ENCODE peak calls at places on chromosomes 2 and 18, in seven cellular contexts. J is CD4-positive, alpha-beta memory T cell; G is suprapubic skin; K is tibial artery; Q is kidney; W is spleen; X is H7. Z is an unnamed sample.

GRCh38 chr2:42969231-42970150 is 177.1 kb upstream of the HAAO start:
- DNase-seq in X (no peak), J (no peak), G (no peak), K (no peak), W (peak; percentile 48), Q (no peak), Z (no peak)

GRCh38 chr2:230866704-230867561 is 2.2 kb downstream of the ITM2C start:
- DNase-seq in X (peak; percentile 50), G (no peak), W (peak; percentile 87), Q (no peak), J (peak; percentile 71), K (no peak), Z (no peak)

GRCh38 chr2:3633982-3634630 is 23.9 kb upstream of the ALLC start:
- DNase-seq in X (peak; percentile 55), G (peak; percentile 56), W (peak; percentile 49), J (no peak), Q (peak; percentile 38), K (peak; percentile 6), Z (no peak)

GRCh38 chr2:57886196-57886786 is 160.3 kb upstream of the VRK2 start:
- DNase-seq in X (no peak), Q (no peak), W (no peak), K (no peak), J (no peak), G (no peak), Z (no peak)

GRCh38 chr2:100321181-100321880 is 970 bp downstream of the LONRF2 start:
- DNase-seq in X (peak; percentile 86), J (no peak), Q (peak; percentile 83), G (no peak), K (no peak), W (peak; percentile 71), Z (peak; percentile 12)

GRCh38 chr2:28602751-28603639 is 107.1 kb downstream of the PLB1 start:
- DNase-seq in X (no peak), Q (no peak), J (no peak), W (peak; percentile 66), G (no peak), K (no peak), Z (no peak)

GRCh38 chr2:109720379-109721116 is 73.6 kb upstream of the RGPD5 start:
- DNase-seq in J (no peak), Q (no peak), W (no peak), G (peak; percentile 60), K (no peak), X (no peak), Z (no peak)

GRCh38 chr2:171390941-171391516 is 42.8 kb downstream of the METTL8 start:
- DNase-seq in J (no peak), W (no peak), K (no peak), G (no peak), X (no peak), Q (no peak), Z (peak; percentile 86)

GRCh38 chr2:174761837-174762236 is 2.4 kb downstream of the CHRNA1 start:
- DNase-seq in G (no peak), X (no peak), W (no peak), K (no peak), Q (no peak), J (no peak), Z (no peak)

GRCh38 chr2:125167152-125167551 is 1142.1 kb downstream of the CNTNAP5 start:
- DNase-seq in G (no peak), K (no peak), Q (no peak), J (no peak), W (no peak), X (no peak), Z (no peak)

GRCh38 chr18:50218432-50219197 is 23.7 kb upstream of the MYO5B start:
- DNase-seq in G (no peak), X (peak; percentile 46), J (peak; percentile 13), K (no peak), W (no peak), Q (no peak), Z (no peak)

GRCh38 chr2:119741868-119742267 is 17.9 kb upstream of the PTPN4 start:
- DNase-seq in X (no peak), W (no peak), Q (no peak), J (no peak), G (no peak), K (no peak), Z (no peak)

GRCh38 chr2:7752291-7752690 is 835.1 kb downstream of the RNF144A start:
- DNase-seq in K (no peak), Q (no peak), G (no peak), X (no peak), W (no peak), J (no peak), Z (no peak)

GRCh38 chr2:202756598-202756997 is 115.0 kb downstream of the ICA1L start:
- DNase-seq in G (no peak), W (no peak), J (no peak), Q (no peak), X (no peak), K (no peak), Z (no peak)

GRCh38 chr2:223930002-223930976 is 14.8 kb downstream of the WDFY1 start:
- DNase-seq in W (peak; percentile 79), X (no peak), G (no peak), K (peak; percentile 54), J (no peak), Q (peak; percentile 88), Z (no peak)

GRCh38 chr18:22385718-22386117 is 32.0 kb downstream of the CTAGE1 start:
- DNase-seq in J (no peak), X (no peak), W (no peak), K (no peak), Q (no peak), G (no peak), Z (peak; percentile 32)

GRCh38 chr2:10012963-10013461 is 30.3 kb upstream of the KLF11 start:
- DNase-seq in G (no peak), X (no peak), W (peak; percentile 71), J (no peak), Q (no peak), K (no peak), Z (no peak)

GRCh38 chr2:187915810-187916209 is 361.6 kb upstream of the TFPI start:
- DNase-seq in G (no peak), Q (no peak), W (no peak), X (no peak), K (no peak), J (no peak), Z (no peak)

GRCh38 chr2:20052872-20053281 is 1.4 kb upstream of the LAPTM4A start:
- DNase-seq in K (peak; percentile 72), W (no peak), G (no peak), X (no peak), J (no peak), Q (no peak), Z (no peak)

GRCh38 chr2:212480447-212480846 is 58.2 kb downstream of the ERBB4 start:
- DNase-seq in Q (no peak), G (no peak), K (no peak), X (no peak), J (no peak), W (no peak), Z (no peak)

GRCh38 chr2:10909050-10909995 is 2.4 kb upstream of the KCNF1 start:
- DNase-seq in X (peak; percentile 92), K (no peak), G (peak; percentile 52), W (no peak), Q (no peak), J (no peak), Z (no peak)

DNA sequence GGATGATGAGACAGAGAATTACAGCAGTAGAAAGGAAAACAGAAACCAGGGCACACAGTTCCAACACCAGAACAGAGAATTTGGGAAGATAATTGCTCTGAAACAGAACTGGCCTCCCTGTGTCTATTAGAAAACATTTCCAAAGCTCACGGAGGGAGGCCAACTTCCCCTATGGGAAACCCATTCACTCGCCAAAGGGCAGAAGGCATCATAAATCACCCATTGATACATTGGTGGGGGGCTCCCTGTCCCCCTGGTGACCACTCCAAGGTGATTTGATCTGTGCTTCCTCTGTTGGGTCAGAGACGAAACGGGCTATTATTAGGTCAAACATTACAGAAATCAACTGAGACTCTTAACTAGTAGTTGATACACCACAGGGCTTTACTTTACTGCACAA is 3.8 kb downstream of the ARL4C start:
- DNase-seq in Q (no peak), W (no peak), K (no peak), X (no peak), G (no peak), J (no peak), Z (no peak)
- H3K4me3 ChIP-seq in Q (no peak overlapping the region), W (peak overlapping the region; percentile 80), K (no peak overlapping the region), X (no peak overlapping the region), G (peak overlapping the region; percentile 70), J (peak overlapping the region; percentile 97), Z (peak overlapping the region; percentile 97)

DNA sequence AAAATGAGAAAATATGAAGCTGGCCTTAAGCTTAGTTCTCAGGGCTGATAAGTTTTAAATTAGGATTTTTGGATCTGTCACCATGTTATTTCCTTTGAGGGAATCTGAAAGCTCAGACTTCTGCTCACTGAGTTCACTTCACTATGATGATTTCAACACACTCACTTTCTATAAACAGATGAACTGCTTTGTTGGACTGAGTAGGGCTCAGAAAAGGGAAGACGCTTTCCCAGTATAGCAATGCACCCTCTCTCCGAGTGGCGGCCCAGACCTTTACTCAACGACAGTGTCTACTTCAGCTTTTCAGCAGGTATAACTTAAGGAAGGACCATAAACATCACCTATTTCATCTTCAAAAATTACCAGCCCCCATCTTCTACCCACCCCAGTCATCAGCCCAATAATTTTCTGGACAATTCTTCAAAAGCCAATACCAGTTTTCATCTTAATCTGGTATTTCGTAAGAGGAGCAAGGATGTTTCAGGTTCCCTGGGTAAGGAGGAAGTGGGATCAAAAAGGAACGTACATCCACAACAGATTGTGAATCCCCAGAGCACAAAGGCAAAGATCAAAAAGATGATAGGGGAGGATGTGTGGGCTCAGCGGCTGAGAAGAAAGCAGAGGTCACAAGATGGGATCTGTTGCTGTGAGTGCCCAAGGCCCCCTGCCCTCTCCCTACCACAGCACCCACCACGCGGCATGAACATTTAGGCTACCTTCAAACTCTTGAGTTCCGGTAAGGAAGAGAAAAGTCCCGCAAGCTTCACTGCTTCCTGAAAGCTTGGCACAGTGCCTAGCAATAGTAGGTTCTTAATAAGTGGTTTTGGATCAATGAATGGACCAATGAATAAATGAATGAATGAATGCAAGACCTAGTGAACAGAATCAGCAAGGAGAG is 41.9 kb downstream of the LPIN2 start:
- DNase-seq in J (peak; percentile 57), X (no peak), W (peak; percentile 88), K (no peak), Q (no peak), G (no peak), Z (no peak)
- H3K4me3 ChIP-seq in J (peak overlapping the region; percentile 37), X (no peak overlapping the region), W (no peak overlapping the region), K (no peak overlapping the region), Q (peak overlapping the region; percentile 15), G (no peak overlapping the region), Z (no peak overlapping the region)

GRCh38 chr2:219544567-219544966 is 739 bp downstream of the TMEM198 start:
- DNase-seq in J (no peak), K (no peak), W (peak; percentile 79), Q (no peak), X (no peak), G (no peak), Z (no peak)
- H3K4me3 ChIP-seq in J (no peak overlapping the region), K (peak overlapping the region; percentile 71), W (peak overlapping the region; percentile 73), Q (peak overlapping the region; percentile 72), X (peak overlapping the region; percentile 64), G (peak overlapping the region; percentile 59), Z (peak overlapping the region; percentile 82)

GRCh38 chr18:58674863-58675472 is 3.7 kb downstream of the MALT1 start:
- DNase-seq in X (no peak), G (no peak), W (no peak), K (no peak), Q (no peak), J (no peak), Z (peak; percentile 56)
- H3K4me3 ChIP-seq in X (no peak overlapping the region), G (no peak overlapping the region), W (no peak overlapping the region), K (no peak overlapping the region), Q (no peak overlapping the region), J (no peak overlapping the region), Z (no peak overlapping the region)

Z was measured in retinal pigment epithelial cell.